ENCODE peak calls at places on chromosomes 13 and 19, in five cellular contexts. One of them, this sample, is unnamed.

GRCh38 chr13:30997697-30998547 is 65.5 kb downstream of the TEX26 start:
- DNase-seq in IMR-90: no peak
- DNase-seq in H1: no peak
- DNase-seq in neuronal stem cell: no peak
- DNase-seq in H9: no peak
- DNase-seq in this sample: no peak

GRCh38 chr13:110347535-110348308 is 40.6 kb downstream of the COL4A2 start:
- DNase-seq in IMR-90: peak; percentile 90
- DNase-seq in H1: no peak
- DNase-seq in H9: no peak
- DNase-seq in neuronal stem cell: no peak
- DNase-seq in this sample: peak; percentile 93

GRCh38 chr13:37657134-37657533 is 58.6 kb upstream of the POSTN start:
- DNase-seq in IMR-90: peak; percentile 71
- DNase-seq in neuronal stem cell: no peak
- DNase-seq in H1: no peak
- DNase-seq in H9: no peak
- DNase-seq in this sample: peak; percentile 27

GRCh38 chr13:27666951-27667350 is 45.3 kb downstream of the POLR1D start:
- DNase-seq in H1: no peak
- DNase-seq in H9: no peak
- DNase-seq in neuronal stem cell: no peak
- DNase-seq in IMR-90: no peak
- DNase-seq in this sample: no peak

GRCh38 chr19:2888739-2889224 is 11.9 kb upstream of the ZNF57 start:
- DNase-seq in neuronal stem cell: no peak
- DNase-seq in H1: no peak
- DNase-seq in H9: peak; percentile 31
- DNase-seq in IMR-90: no peak
- DNase-seq in this sample: no peak

GRCh38 chr13:76754414-76754813 is 131.8 kb downstream of the KCTD12 start:
- DNase-seq in IMR-90: peak; percentile 60
- DNase-seq in neuronal stem cell: no peak
- DNase-seq in H9: no peak
- DNase-seq in H1: no peak
- DNase-seq in this sample: peak; percentile 54

GRCh38 chr19:50728084-50728737 is 5.0 kb downstream of the CLEC11A start:
- DNase-seq in IMR-90: peak; percentile 75
- DNase-seq in neuronal stem cell: peak; percentile 90
- DNase-seq in H9: peak; percentile 99
- DNase-seq in H1: peak; percentile 95
- DNase-seq in this sample: no peak

GRCh38 chr19:30145467-30145866 is 203.4 kb downstream of the URI1 start:
- DNase-seq in H1: no peak
- DNase-seq in H9: no peak
- DNase-seq in IMR-90: no peak
- DNase-seq in neuronal stem cell: no peak
- DNase-seq in this sample: no peak

GRCh38 chr19:32581704-32582164 is 744 bp downstream of the PDCD5 start:
- DNase-seq in IMR-90: peak; percentile 66
- DNase-seq in neuronal stem cell: no peak
- DNase-seq in H9: peak; percentile 31
- DNase-seq in H1: peak; percentile 54
- DNase-seq in this sample: peak; percentile 87

GRCh38 chr19:1255186-1256161 is 7.1 kb downstream of the MIDN start:
- DNase-seq in IMR-90: no peak
- DNase-seq in H9: no peak
- DNase-seq in H1: no peak
- DNase-seq in neuronal stem cell: no peak
- DNase-seq in this sample: no peak

GRCh38 chr19:55528030-55528801 is 8.7 kb downstream of the SBK2 start:
- DNase-seq in IMR-90: peak; percentile 35
- DNase-seq in H1: no peak
- DNase-seq in H9: no peak
- DNase-seq in neuronal stem cell: no peak
- DNase-seq in this sample: no peak

GRCh38 chr19:46821512-46822359 is 28.9 kb downstream of the AP2S1 start:
- DNase-seq in H9: peak; percentile 41
- DNase-seq in IMR-90: no peak
- DNase-seq in H1: no peak
- DNase-seq in neuronal stem cell: no peak
- DNase-seq in this sample: no peak

GRCh38 chr19:18415177-18415867 is 3.9 kb upstream of the SSBP4 start:
- DNase-seq in neuronal stem cell: no peak
- DNase-seq in H1: no peak
- DNase-seq in H9: peak; percentile 28
- DNase-seq in IMR-90: peak; percentile 66
- DNase-seq in this sample: no peak

GRCh38 chr13:106919638-106920037 is 351.7 kb upstream of the ARGLU1 start:
- DNase-seq in H1: no peak
- DNase-seq in neuronal stem cell: no peak
- DNase-seq in H9: no peak
- DNase-seq in IMR-90: no peak
- DNase-seq in this sample: no peak

GRCh38 chr13:113187263-113187669 is 21.2 kb downstream of the PCID2 start:
- DNase-seq in H1: no peak
- DNase-seq in neuronal stem cell: no peak
- DNase-seq in H9: no peak
- DNase-seq in IMR-90: peak; percentile 100
- DNase-seq in this sample: peak; percentile 99

GRCh38 chr13:62482351-62482750 is 1066.7 kb upstream of the PCDH20 start:
- DNase-seq in H9: no peak
- DNase-seq in IMR-90: no peak
- DNase-seq in neuronal stem cell: no peak
- DNase-seq in H1: no peak
- DNase-seq in this sample: no peak

GRCh38 chr19:7822910-7823515 is 7.0 kb upstream of the EVI5L start:
- DNase-seq in H1: no peak
- DNase-seq in neuronal stem cell: no peak
- DNase-seq in H9: no peak
- DNase-seq in IMR-90: no peak
- DNase-seq in this sample: no peak

GRCh38 chr13:60009300-60010248 is 154.2 kb downstream of the DIAPH3 start:
- DNase-seq in neuronal stem cell: no peak
- DNase-seq in H1: no peak
- DNase-seq in IMR-90: no peak
- DNase-seq in H9: no peak
- DNase-seq in this sample: no peak

GRCh38 chr13:105552078-105552477 is 983.4 kb downstream of the EFNB2 start:
- DNase-seq in H1: no peak
- DNase-seq in IMR-90: no peak
- DNase-seq in H9: no peak
- DNase-seq in neuronal stem cell: no peak
- DNase-seq in this sample: no peak

GRCh38 chr13:104530741-104531140 is 1464.5 kb upstream of the SLC10A2 start:
- DNase-seq in IMR-90: no peak
- DNase-seq in neuronal stem cell: no peak
- DNase-seq in H1: no peak
- DNase-seq in H9: no peak
- DNase-seq in this sample: no peak

GRCh38 chr13:46668302-46668720 is 115.3 kb downstream of the LRCH1 start:
- DNase-seq in H1: no peak
- DNase-seq in H9: no peak
- DNase-seq in IMR-90: peak; percentile 95
- DNase-seq in neuronal stem cell: no peak
- DNase-seq in this sample: peak; percentile 74

GRCh38 chr19:4705413-4706131 is 18.1 kb downstream of the DPP9 start:
- DNase-seq in IMR-90: no peak
- DNase-seq in H1: no peak
- DNase-seq in H9: no peak
- DNase-seq in neuronal stem cell: no peak
- DNase-seq in this sample: no peak

GRCh38 chr13:48653074-48654054 is at the start of gene CYSLTR2:
- DNase-seq in IMR-90: peak; percentile 13
- DNase-seq in neuronal stem cell: no peak
- DNase-seq in H9: no peak
- DNase-seq in H1: no peak
- DNase-seq in this sample: peak; percentile 98

GRCh38 chr13:98910501-98910951 is 67.3 kb downstream of the DOCK9 start:
- DNase-seq in H1: no peak
- DNase-seq in IMR-90: peak; percentile 70
- DNase-seq in neuronal stem cell: no peak
- DNase-seq in H9: no peak
- DNase-seq in this sample: peak; percentile 70

GRCh38 chr19:53553865-53554791 is 16.2 kb downstream of the ZNF331 start:
- DNase-seq in IMR-90: peak; percentile 93
- DNase-seq in neuronal stem cell: no peak
- DNase-seq in H1: peak; percentile 47
- DNase-seq in H9: no peak
- DNase-seq in this sample: no peak

GRCh38 chr19:21508198-21508597 is 2.8 kb downstream of the ZNF429 start:
- DNase-seq in H9: no peak
- DNase-seq in neuronal stem cell: no peak
- DNase-seq in H1: no peak
- DNase-seq in IMR-90: no peak
- DNase-seq in this sample: no peak

DNA sequence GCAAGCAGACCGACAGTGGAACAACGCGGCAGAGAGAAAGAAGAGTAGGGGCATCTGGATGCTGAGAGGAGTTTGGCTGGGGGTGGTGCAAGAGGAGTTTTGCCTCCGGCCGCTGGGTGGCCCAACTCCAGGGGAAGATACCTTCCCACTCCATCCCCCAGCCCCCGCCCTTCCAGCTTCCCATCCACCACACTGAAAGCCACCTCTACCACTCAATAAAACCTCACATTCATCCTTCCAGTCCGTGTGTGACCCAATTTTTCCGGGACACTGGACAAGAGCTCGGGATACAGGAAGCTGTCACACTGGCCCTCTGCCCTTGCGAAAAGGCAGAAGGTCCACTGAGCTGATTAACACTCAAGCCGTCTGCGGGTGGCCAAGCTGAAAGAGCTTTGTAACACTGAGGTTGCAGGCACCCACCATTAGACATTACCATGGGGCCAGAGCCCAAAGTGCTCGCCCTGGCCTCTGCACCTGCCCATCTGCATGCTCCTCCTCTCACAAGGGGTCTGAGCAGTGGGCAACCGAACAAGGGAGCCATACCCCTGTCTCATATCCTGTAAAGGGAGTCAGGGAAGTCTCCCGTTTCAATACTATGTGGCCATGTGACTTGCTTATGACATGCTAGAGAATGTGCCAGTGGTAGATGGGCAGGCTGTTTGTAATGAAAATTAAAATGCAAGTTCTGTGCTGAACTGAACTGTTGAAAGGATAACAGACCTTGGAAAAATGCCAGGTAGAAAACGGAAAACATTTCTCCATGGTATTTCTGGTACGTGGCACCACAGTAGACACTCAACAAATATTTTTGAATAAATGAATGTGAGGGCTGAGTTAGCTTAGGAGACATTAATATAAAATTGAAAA is 205.1 kb upstream of the STARD13 start:
- DNase-seq in H1: peak; percentile 73
- DNase-seq in IMR-90: no peak
- DNase-seq in H9: peak; percentile 86
- DNase-seq in neuronal stem cell: peak; percentile 12
- DNase-seq in this sample: no peak
- H2BK15ac ChIP-seq in H1: peak overlapping the region; percentile 93
- H2BK15ac ChIP-seq in IMR-90: peak overlapping the region; percentile 24
- H2BK15ac ChIP-seq in H9: no peak overlapping the region
- H2BK15ac ChIP-seq in neuronal stem cell: no peak overlapping the region
- H2BK15ac ChIP-seq in this sample: no peak overlapping the region

DNA sequence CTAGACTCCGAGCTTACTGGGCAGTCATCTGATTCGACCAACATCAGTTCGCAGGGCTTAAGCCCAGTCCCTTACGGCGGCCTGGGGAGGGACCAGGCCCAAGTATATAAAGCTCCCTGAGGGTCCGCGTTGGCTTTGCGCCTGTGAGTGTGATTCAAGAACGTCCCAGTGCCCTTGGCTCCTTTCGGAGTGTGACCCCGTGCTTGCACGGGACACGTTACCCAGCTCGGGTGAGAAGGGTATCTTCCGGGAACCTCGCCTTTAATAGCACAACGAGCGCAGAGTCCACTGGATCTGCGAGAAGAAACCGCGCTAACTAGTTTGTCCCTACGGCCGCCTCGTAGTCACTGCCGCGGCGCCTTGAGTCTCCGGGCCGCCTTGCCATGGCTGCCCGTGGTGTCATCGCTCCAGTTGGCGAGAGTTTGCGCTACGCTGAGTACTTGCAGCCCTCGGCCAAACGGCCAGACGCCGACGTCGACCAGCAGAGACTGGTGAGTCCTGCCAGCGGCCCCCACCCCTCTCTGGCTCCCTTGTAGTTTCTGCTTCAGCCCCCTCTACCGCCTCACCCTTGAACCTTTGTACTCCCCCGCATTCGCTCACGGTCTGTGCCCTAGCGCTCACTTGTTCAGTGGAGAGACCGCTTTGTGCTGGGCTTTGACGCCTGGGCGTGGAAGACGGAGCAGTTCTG is at the start of gene DNAJC15:
- DNase-seq in H9: peak; percentile 59
- DNase-seq in H1: peak; percentile 74
- DNase-seq in IMR-90: peak; percentile 83
- DNase-seq in neuronal stem cell: peak; percentile 33
- DNase-seq in this sample: no peak
- H2AFZ ChIP-seq in H9: peak within 1 kb of the TSS; percentile 52
- H2AFZ ChIP-seq in H1: peak within 1 kb of the TSS; percentile 97
- H2AFZ ChIP-seq in IMR-90: peak within 1 kb of the TSS; percentile 96
- H2AFZ ChIP-seq in neuronal stem cell: peak within 1 kb of the TSS; percentile 5
- H2AFZ ChIP-seq in this sample: no peak within 1 kb of the TSS

GRCh38 chr13:109256866-109257760 is 529.3 kb downstream of the IRS2 start:
- DNase-seq in H9: no peak
- DNase-seq in neuronal stem cell: no peak
- DNase-seq in H1: no peak
- DNase-seq in IMR-90: peak; percentile 97
- DNase-seq in this sample: peak; percentile 93
- H2BK15ac ChIP-seq in H9: no peak overlapping the region
- H2BK15ac ChIP-seq in neuronal stem cell: no peak overlapping the region
- H2BK15ac ChIP-seq in H1: no peak overlapping the region
- H2BK15ac ChIP-seq in IMR-90: peak overlapping the region; percentile 77
- H2BK15ac ChIP-seq in this sample: no peak overlapping the region

GRCh38 chr13:39607876-39608275 is 4.9 kb upstream of the LHFPL6 start:
- DNase-seq in H9: no peak
- DNase-seq in neuronal stem cell: no peak
- DNase-seq in IMR-90: no peak
- DNase-seq in H1: no peak
- DNase-seq in this sample: no peak

GRCh38 chr13:39616087-39616694 is 13.2 kb upstream of the LHFPL6 start:
- DNase-seq in H1: no peak
- DNase-seq in IMR-90: peak; percentile 68
- DNase-seq in neuronal stem cell: peak; percentile 76
- DNase-seq in H9: peak; percentile 55
- DNase-seq in this sample: peak; percentile 72

DNA sequence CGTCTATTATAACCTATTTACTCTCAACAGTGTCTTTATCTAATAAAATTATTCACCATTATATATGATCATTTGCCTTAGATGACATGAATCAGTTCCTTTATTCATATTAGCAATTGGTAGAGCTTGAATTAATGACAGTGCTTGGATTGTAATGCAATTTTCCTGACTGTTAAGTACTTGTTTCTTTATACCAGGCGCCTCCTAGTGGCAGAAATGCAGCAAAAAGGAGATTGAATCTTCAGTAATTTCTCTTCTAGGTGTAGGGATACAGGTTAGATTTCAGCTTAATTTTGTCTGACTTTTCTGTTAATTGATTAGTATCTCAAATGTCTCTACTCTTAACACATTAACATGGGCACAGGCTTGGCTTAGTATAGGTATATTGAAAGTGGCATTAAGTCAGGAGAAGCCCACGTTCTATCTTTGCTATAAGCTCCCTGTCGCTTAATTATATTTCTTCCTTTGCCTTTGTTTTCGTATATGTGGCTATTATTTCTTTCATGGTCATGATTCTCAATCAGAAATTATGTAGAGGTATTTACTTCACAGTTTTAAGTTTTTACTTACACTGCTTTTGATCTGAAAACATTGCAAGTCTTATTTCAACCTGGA is 9.1 kb upstream of the LHFPL6 start:
- DNase-seq in neuronal stem cell: peak; percentile 69
- DNase-seq in IMR-90: peak; percentile 78
- DNase-seq in H9: peak; percentile 44
- DNase-seq in H1: peak; percentile 76
- DNase-seq in this sample: peak; percentile 76
- H2AFZ ChIP-seq in neuronal stem cell: no peak overlapping the region
- H2AFZ ChIP-seq in IMR-90: no peak overlapping the region
- H2AFZ ChIP-seq in H9: no peak overlapping the region
- H2AFZ ChIP-seq in H1: no peak overlapping the region
- H2AFZ ChIP-seq in this sample: no peak overlapping the region